ENCODE peak calls at places on chromosomes 12 and 14, in nine cellular contexts. R, C, S, V, B, J, A, I and X are unnamed samples.

GRCh38 chr12:121057794-121058193 is 18.7 kb upstream of the OASL start:
- DNase-seq in B (no peak), C (no peak), R (no peak), S (no peak), V (no peak), A (no peak), I (no peak), J (no peak), X (no peak)

GRCh38 chr12:26101833-26102232 is 23.0 kb downstream of the BHLHE41 start:
- DNase-seq in I (no peak), C (no peak), A (no peak), V (no peak), S (no peak), B (no peak), R (no peak), J (no peak), X (no peak)

GRCh38 chr14:81834308-81834707 is 300.7 kb upstream of the SEL1L start:
- DNase-seq in R (no peak), S (peak; percentile 13), A (no peak), J (no peak), I (no peak), C (no peak), V (no peak), B (no peak), X (peak; percentile 32)

GRCh38 chr14:58966991-58967390 is 221.5 kb upstream of the DAAM1 start:
- DNase-seq in J (no peak), C (no peak), B (no peak), A (no peak), V (no peak), I (no peak), S (no peak), R (no peak), X (no peak)

GRCh38 chr14:23478109-23478698 is 8.7 kb downstream of the NGDN start:
- DNase-seq in A (peak; percentile 82), I (peak; percentile 54), V (no peak), S (peak; percentile 73), B (peak; percentile 71), R (peak; percentile 74), C (peak; percentile 69), J (peak; percentile 64), X (peak; percentile 14)

GRCh38 chr14:75259946-75260545 is 18.6 kb upstream of the FOS start:
- DNase-seq in I (no peak), A (no peak), V (no peak), S (no peak), C (no peak), B (no peak), R (no peak), J (no peak), X (peak; percentile 94)

GRCh38 chr12:119153477-119154434 is 25.0 kb upstream of the HSPB8 start:
- DNase-seq in V (peak; percentile 67), I (peak; percentile 80), A (peak; percentile 30), R (peak; percentile 17), S (peak; percentile 15), B (peak; percentile 47), C (no peak), J (peak; percentile 84), X (no peak)

GRCh38 chr14:91249841-91250616 is 5.5 kb upstream of the GPR68 start:
- DNase-seq in J (no peak), I (no peak), V (no peak), B (peak; percentile 36), S (peak; percentile 75), A (no peak), R (no peak), C (peak; percentile 28), X (no peak)

DNA sequence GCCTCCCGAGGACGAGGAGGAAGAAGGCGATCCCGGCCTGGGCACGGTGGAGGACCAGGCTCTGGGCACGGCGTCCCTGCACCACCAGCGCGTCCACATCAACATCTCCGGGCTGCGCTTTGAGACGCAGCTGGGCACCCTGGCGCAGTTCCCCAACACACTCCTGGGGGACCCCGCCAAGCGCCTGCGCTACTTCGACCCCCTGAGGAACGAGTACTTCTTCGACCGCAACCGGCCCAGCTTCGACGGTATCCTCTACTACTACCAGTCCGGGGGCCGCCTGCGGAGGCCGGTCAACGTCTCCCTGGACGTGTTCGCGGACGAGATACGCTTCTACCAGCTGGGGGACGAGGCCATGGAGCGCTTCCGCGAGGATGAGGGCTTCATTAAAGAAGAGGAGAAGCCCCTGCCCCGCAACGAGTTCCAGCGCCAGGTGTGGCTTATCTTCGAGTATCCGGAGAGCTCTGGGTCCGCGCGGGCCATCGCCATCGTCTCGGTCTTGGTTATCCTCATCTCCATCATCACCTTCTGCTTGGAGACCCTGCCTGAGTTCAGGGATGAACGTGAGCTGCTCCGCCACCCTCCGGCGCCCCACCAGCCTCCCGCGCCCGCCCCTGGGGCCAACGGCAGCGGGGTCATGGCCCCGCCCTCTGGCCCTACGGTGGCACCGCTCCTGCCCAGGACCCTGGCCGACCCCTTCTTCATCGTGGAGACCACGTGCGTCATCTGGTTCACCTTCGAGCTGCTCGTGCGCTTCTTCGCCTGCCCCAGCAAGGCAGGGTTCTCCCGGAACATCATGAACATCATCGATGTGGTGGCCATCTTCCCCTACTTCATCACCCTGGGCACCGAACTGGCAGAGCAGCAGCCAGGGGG is 979 bp downstream of the KCNA5 start:
- DNase-seq in C (no peak), R (no peak), S (no peak), A (no peak), J (no peak), V (no peak), B (no peak), I (no peak), X (no peak)
- TF ChIP-seq CTCF in C (no peak), R (no peak), S (no peak), A (no peak), J (no peak), V (no peak), B (no peak), I (no peak), X (no peak)

GRCh38 chr14:102583726-102584125 is 8.7 kb upstream of the RCOR1 start:
- DNase-seq in S (no peak), R (no peak), B (no peak), A (no peak), J (no peak), I (no peak), V (no peak), C (no peak), X (no peak)

GRCh38 chr14:102579696-102580551 is 12.5 kb upstream of the RCOR1 start:
- DNase-seq in S (peak; percentile 81), A (no peak), I (no peak), J (no peak), C (no peak), B (no peak), R (peak; percentile 76), V (peak; percentile 29), X (peak; percentile 39)

GRCh38 chr14:102581193-102581592 is 11.3 kb upstream of the RCOR1 start:
- DNase-seq in A (no peak), C (no peak), S (no peak), B (no peak), I (no peak), R (no peak), J (no peak), V (no peak), X (no peak)

GRCh38 chr14:102578821-102579220 is 13.6 kb upstream of the RCOR1 start:
- DNase-seq in R (no peak), S (no peak), J (no peak), I (no peak), C (no peak), V (no peak), A (no peak), B (no peak), X (no peak)

GRCh38 chr14:102580552-102581110 is 11.8 kb upstream of the RCOR1 start:
- DNase-seq in S (peak; percentile 34), C (no peak), V (no peak), A (no peak), J (no peak), B (no peak), I (no peak), R (no peak), X (no peak)
- TF ChIP-seq CTCF in S (no peak), C (no peak), V (no peak), A (no peak), J (no peak), B (no peak), I (no peak), R (no peak), X (no peak)

GRCh38 chr12:57626111-57626928 is 6.7 kb downstream of the B4GALNT1 start:
- DNase-seq in R (no peak), V (no peak), C (no peak), S (no peak), I (no peak), A (no peak), B (no peak), J (peak; percentile 55), X (no peak)

GRCh38 chr12:57628280-57629191 is 4.5 kb downstream of the B4GALNT1 start:
- DNase-seq in C (no peak), R (no peak), J (peak; percentile 34), I (no peak), V (no peak), B (no peak), S (no peak), A (no peak), X (no peak)

GRCh38 chr12:57625261-57626032 is 7.6 kb downstream of the B4GALNT1 start:
- DNase-seq in C (no peak), A (no peak), S (no peak), I (no peak), R (no peak), V (no peak), J (peak; percentile 44), B (no peak), X (no peak)

GRCh38 chr12:57626929-57627445 is 6.0 kb downstream of the B4GALNT1 start:
- DNase-seq in I (no peak), A (no peak), B (no peak), S (no peak), C (no peak), V (no peak), J (no peak), R (no peak), X (no peak)

DNA sequence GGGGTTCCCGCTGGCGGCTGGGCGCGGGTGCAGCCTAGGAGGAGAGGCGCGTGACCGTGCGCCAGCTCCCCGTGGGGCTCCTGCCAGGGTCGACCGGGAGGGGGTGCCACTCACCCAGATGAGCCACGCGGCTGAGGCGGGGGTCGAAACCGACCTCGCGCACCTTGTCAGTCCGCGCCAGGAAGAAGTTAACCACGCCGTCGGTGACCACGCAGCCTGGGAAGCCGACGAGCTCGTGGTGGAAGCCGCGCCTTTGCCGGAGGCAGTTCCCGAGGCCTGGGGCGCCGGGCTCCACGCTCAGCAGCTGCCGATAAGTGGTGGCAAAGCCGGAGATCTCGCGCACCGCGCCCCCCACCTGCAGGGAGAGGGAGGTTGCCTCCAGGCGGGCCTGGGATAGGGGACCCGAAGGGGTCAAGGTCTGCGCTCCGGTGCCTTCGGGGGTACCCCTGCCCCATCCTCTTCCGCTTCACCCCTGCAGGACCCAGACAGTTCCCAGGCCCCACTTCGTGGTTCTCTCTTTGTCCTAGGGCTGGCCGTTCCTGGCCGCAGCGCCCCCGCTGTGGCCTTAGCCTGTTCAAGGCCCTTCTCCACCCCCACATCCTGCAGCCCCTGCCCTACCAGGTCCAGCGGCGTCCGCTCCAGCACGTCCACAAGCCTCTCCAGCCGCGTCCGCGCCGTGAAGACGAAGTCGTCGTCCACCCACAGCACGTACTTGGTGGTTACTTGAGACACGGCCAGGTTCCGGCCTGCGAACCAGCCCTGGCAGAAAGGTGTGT is 5.3 kb downstream of the B4GALNT1 start:
- DNase-seq in J (peak; percentile 58), V (no peak), R (no peak), C (peak; percentile 26), I (no peak), B (no peak), S (no peak), A (no peak), X (no peak)
- TF ChIP-seq CTCF in J (no peak), V (no peak), R (no peak), C (peak; percentile 12), I (no peak), B (no peak), S (no peak), A (peak; percentile 13), X (peak; percentile 34)

GRCh38 chr12:51335931-51336330 is 10.5 kb downstream of the CELA1 start:
- DNase-seq in A (no peak), C (no peak), V (no peak), R (no peak), J (no peak), B (no peak), S (no peak), I (no peak), X (no peak)

GRCh38 chr12:51334774-51335173 is 10.8 kb upstream of the BIN2 start:
- DNase-seq in V (no peak), S (no peak), C (no peak), A (no peak), J (no peak), R (peak; percentile 29), B (no peak), I (no peak), X (peak; percentile 25)

GRCh38 chr12:51329742-51330141 is 5.8 kb upstream of the BIN2 start:
- DNase-seq in A (no peak), B (no peak), V (no peak), I (no peak), J (no peak), R (no peak), S (no peak), C (no peak), X (no peak)

GRCh38 chr12:51330186-51330585 is 6.2 kb upstream of the BIN2 start:
- DNase-seq in V (no peak), R (peak; percentile 37), J (no peak), S (no peak), A (no peak), I (no peak), B (no peak), C (no peak), X (no peak)

GRCh38 chr12:51333536-51333935 is 9.6 kb upstream of the BIN2 start:
- DNase-seq in B (no peak), I (no peak), S (no peak), A (no peak), R (no peak), J (no peak), C (no peak), V (no peak), X (no peak)
- TF ChIP-seq CTCF in B (no peak), I (no peak), S (no peak), A (no peak), R (no peak), J (no peak), C (no peak), V (no peak), X (no peak)